ENCODE peak calls at places on chromosomes 16 and 17, in ten cellular contexts. U, R, D, C, X, F, H, Q, S and P are unnamed samples.

GRCh38 chr17:45234641-45235040 is 13.0 kb downstream of the FMNL1 start:
- ATAC-seq in H (no peak), Q (no peak), S (peak), X (no peak), D (peak), C (peak), F (peak), R (no peak), U (no peak), P (no peak)

GRCh38 chr17:68804777-68805176 is 150.4 kb downstream of the ABCA8 start:
- ATAC-seq in X (no peak), C (no peak), H (no peak), Q (no peak), R (no peak), U (no peak), D (no peak), F (no peak), S (no peak), P (no peak)

GRCh38 chr17:68509151-68510057 is 2.8 kb upstream of the PRKAR1A start:
- ATAC-seq in D (no peak), H (no peak), S (peak), U (no peak), R (no peak), F (no peak), C (no peak), X (no peak), Q (peak), P (peak)

GRCh38 chr17:21033350-21033749 is 9.5 kb downstream of the USP22 start:
- ATAC-seq in R (no peak), X (no peak), D (no peak), F (no peak), S (no peak), C (no peak), U (peak), Q (no peak), H (no peak), P (no peak)

GRCh38 chr16:46900464-46901235 is 16.5 kb downstream of the GPT2 start:
- ATAC-seq in H (no peak), C (no peak), S (no peak), R (peak), X (no peak), D (no peak), U (no peak), Q (no peak), F (no peak), P (peak)

GRCh38 chr17:33526753-33527152 is 233.7 kb upstream of the ASIC2 start:
- ATAC-seq in C (no peak), X (no peak), Q (no peak), H (no peak), D (no peak), R (no peak), F (no peak), S (no peak), U (no peak), P (no peak)

GRCh38 chr16:75550211-75550662 is 5.8 kb downstream of the TMEM231 start:
- ATAC-seq in D (peak), C (peak), S (peak), F (no peak), Q (peak), X (peak), U (peak), R (peak), H (peak), P (peak)

GRCh38 chr16:3856367-3857141 is 24.0 kb downstream of the CREBBP start:
- ATAC-seq in C (peak), H (no peak), X (no peak), S (no peak), D (no peak), Q (no peak), U (peak), R (peak), F (no peak), P (no peak)

GRCh38 chr16:30340621-30341020 is 14.5 kb downstream of the CD2BP2 start:
- ATAC-seq in C (no peak), H (no peak), F (peak), X (no peak), R (no peak), D (peak), U (no peak), S (no peak), Q (no peak), P (peak)

GRCh38 chr16:12573730-12574383 is 229.8 kb downstream of the CPPED1 start:
- ATAC-seq in U (peak), X (peak), F (peak), C (peak), S (peak), D (peak), R (no peak), Q (no peak), H (no peak), P (peak)

GRCh38 chr17:81130385-81131288 is 34.7 kb upstream of the PVALEF start:
- ATAC-seq in F (no peak), X (peak), H (no peak), Q (no peak), D (no peak), S (peak), R (peak), C (no peak), U (peak), P (no peak)

GRCh38 chr17:22123536-22124281 is 431.4 kb downstream of the KCNJ18 start:
- ATAC-seq in D (no peak), Q (no peak), R (peak), H (peak), X (no peak), S (no peak), F (no peak), U (no peak), C (no peak), P (peak)

GRCh38 chr16:56691885-56692284 is 9.6 kb downstream of the MT1X start:
- ATAC-seq in Q (peak), R (no peak), C (no peak), D (no peak), F (no peak), H (no peak), U (peak), X (peak), S (peak), P (peak)

GRCh38 chr16:3797904-3798811 is 80.8 kb upstream of the TRAP1 start:
- ATAC-seq in F (no peak), S (no peak), U (peak), C (peak), R (no peak), H (no peak), X (peak), Q (no peak), D (no peak), P (no peak)

GRCh38 chr17:72725432-72726068 is 366.9 kb downstream of the SLC39A11 start:
- ATAC-seq in U (peak), D (peak), S (peak), Q (no peak), C (no peak), F (peak), X (peak), H (no peak), R (peak), P (peak)

GRCh38 chr16:49932943-49933342 is 77.0 kb upstream of the ZNF423 start:
- ATAC-seq in Q (no peak), D (no peak), C (no peak), F (no peak), X (no peak), R (peak), U (no peak), S (no peak), H (no peak), P (no peak)

GRCh38 chr17:33234930-33235685 is 58.0 kb downstream of the ASIC2 start:
- ATAC-seq in D (no peak), U (peak), H (peak), S (peak), R (peak), C (no peak), X (peak), Q (peak), F (peak), P (peak)

GRCh38 chr17:60390881-60391418 is 983 bp downstream of the USP32 start:
- ATAC-seq in H (no peak), F (no peak), R (peak), U (peak), X (no peak), C (no peak), S (peak), D (no peak), Q (peak), P (no peak)

GRCh38 chr17:82217530-82218204 is 5.0 kb upstream of the CCDC57 start:
- ATAC-seq in C (no peak), R (peak), D (no peak), X (peak), Q (no peak), F (no peak), H (peak), S (peak), U (peak), P (peak)

GRCh38 chr16:87539113-87539512 is 46.3 kb upstream of the ZCCHC14 start:
- ATAC-seq in C (no peak), F (no peak), U (no peak), X (no peak), S (no peak), Q (no peak), D (no peak), H (no peak), R (no peak), P (no peak)

GRCh38 chr16:82229800-82230619 is 60.0 kb upstream of the MPHOSPH6 start:
- ATAC-seq in H (no peak), X (peak), U (peak), R (no peak), D (peak), S (peak), C (no peak), Q (peak), F (no peak), P (peak)

GRCh38 chr16:1078579-1079021 is 6.1 kb downstream of the SSTR5 start:
- ATAC-seq in C (no peak), R (no peak), F (no peak), X (peak), H (peak), S (peak), Q (peak), U (peak), D (no peak), P (peak)